ENCODE peak calls at places on chromosomes 3 and 15, in seven cellular contexts. H is ascending aorta, F is brain microvascular endothelial cell, Y is Calu3, T is OCI-LY7, M is fibroblast of lung, A is body of pancreas. E is an unnamed sample.

GRCh38 chr3:56303508-56303907 is 164.8 kb downstream of the ERC2 start:
- DNase-seq in H (no peak), M (peak; percentile 63), Y (peak; percentile 24), F (peak; percentile 42), T (peak; percentile 79), A (no peak), E (peak; percentile 41)

GRCh38 chr15:65655026-65655425 is 33.3 kb downstream of the SLC24A1 start:
- DNase-seq in F (peak; percentile 16), Y (peak; percentile 16), M (peak; percentile 71), A (no peak), H (no peak), T (no peak), E (no peak)

GRCh38 chr15:52019394-52020252 is 604 bp downstream of the MAPK6 start:
- DNase-seq in A (peak; percentile 93), T (peak; percentile 74), M (peak; percentile 82), Y (peak; percentile 80), F (peak; percentile 86), H (peak; percentile 57), E (peak; percentile 80)

GRCh38 chr3:100084100-100084806 is 30.0 kb downstream of the FILIP1L start:
- DNase-seq in F (no peak), T (no peak), H (no peak), A (no peak), Y (no peak), M (no peak), E (no peak)

GRCh38 chr3:60730371-60730770 is 520.9 kb downstream of the FHIT start:
- DNase-seq in M (no peak), Y (no peak), F (no peak), A (no peak), H (no peak), T (no peak), E (no peak)

GRCh38 chr3:11498646-11499045 is 145.1 kb downstream of the VGLL4 start:
- DNase-seq in A (peak; percentile 91), H (no peak), T (no peak), Y (peak; percentile 75), F (peak; percentile 67), M (peak; percentile 88), E (no peak)

GRCh38 chr3:15693340-15693739 is 91.8 kb downstream of the BTD start:
- DNase-seq in T (no peak), H (no peak), F (no peak), M (peak; percentile 21), Y (no peak), A (no peak), E (no peak)

GRCh38 chr15:92638291-92638708 is 17.3 kb downstream of the FAM174B start:
- DNase-seq in Y (peak; percentile 47), M (peak; percentile 24), A (peak; percentile 86), F (no peak), T (no peak), H (no peak), E (no peak)

GRCh38 chr3:45180899-45181298 is 34.7 kb upstream of the CDCP1 start:
- DNase-seq in M (no peak), H (no peak), T (no peak), F (no peak), Y (no peak), A (no peak), E (no peak)

GRCh38 chr15:76206325-76206976 is 104.8 kb downstream of the ETFA start:
- DNase-seq in A (peak; percentile 96), M (peak; percentile 67), H (no peak), F (peak; percentile 15), T (no peak), Y (peak; percentile 54), E (no peak)

GRCh38 chr3:52809821-52810377 is 15.3 kb downstream of the ITIH3 start:
- DNase-seq in T (no peak), Y (no peak), F (no peak), M (no peak), A (no peak), H (no peak), E (no peak)

GRCh38 chr15:66269326-66270090 is 16.0 kb upstream of the MEGF11 start:
- DNase-seq in F (peak; percentile 61), M (peak; percentile 71), A (no peak), T (no peak), H (no peak), Y (peak; percentile 47), E (no peak)

GRCh38 chr3:10421996-10422395 is 83.4 kb downstream of the ATP2B2 start:
- DNase-seq in T (no peak), Y (no peak), H (no peak), M (no peak), F (no peak), A (no peak), E (no peak)

GRCh38 chr15:50968353-50968752 is 59.9 kb downstream of the AP4E1 start:
- DNase-seq in Y (no peak), F (no peak), T (no peak), M (peak; percentile 11), H (no peak), A (no peak), E (no peak)

GRCh38 chr3:55330756-55331155 is 156.3 kb downstream of the WNT5A start:
- DNase-seq in M (peak; percentile 80), A (no peak), Y (no peak), F (peak; percentile 26), H (no peak), T (no peak), E (no peak)

GRCh38 chr3:59469948-59470723 is 420.3 kb upstream of the CFAP20DC start:
- DNase-seq in T (no peak), H (no peak), A (no peak), F (peak; percentile 27), M (peak; percentile 82), Y (no peak), E (peak; percentile 33)

GRCh38 chr3:24018784-24019570 is 73.9 kb downstream of the NR1D2 start:
- DNase-seq in F (no peak), H (no peak), A (no peak), T (no peak), Y (no peak), M (no peak), E (no peak)

GRCh38 chr3:124792341-124793034 is 62.2 kb downstream of the UMPS start:
- DNase-seq in F (no peak), A (no peak), M (peak; percentile 47), T (no peak), H (no peak), Y (no peak), E (no peak)

GRCh38 chr15:32993285-32993684 is 201.2 kb downstream of the FMN1 start:
- DNase-seq in T (peak; percentile 23), F (no peak), Y (no peak), M (no peak), A (no peak), H (no peak), E (no peak)

GRCh38 chr3:68007621-68008226 is 353.3 kb upstream of the SUCLG2 start:
- DNase-seq in H (no peak), F (no peak), A (peak; percentile 13), Y (peak; percentile 33), T (no peak), M (no peak), E (peak; percentile 33)

GRCh38 chr3:123046262-123046873 is 18.8 kb upstream of the SEMA5B start:
- DNase-seq in M (no peak), H (no peak), A (no peak), T (no peak), F (no peak), Y (no peak), E (no peak)

GRCh38 chr15:72916939-72917338 is 133.4 kb upstream of the ADPGK start:
- DNase-seq in M (peak; percentile 73), H (no peak), T (no peak), A (no peak), F (no peak), Y (peak; percentile 41), E (no peak)

GRCh38 chr15:100710744-100711478 is 108.5 kb downstream of the ASB7 start:
- DNase-seq in A (peak; percentile 4), F (no peak), H (no peak), Y (no peak), M (no peak), T (no peak), E (no peak)

GRCh38 chr3:160477750-160478149 is 28.2 kb upstream of the TRIM59 start:
- DNase-seq in A (no peak), H (no peak), Y (no peak), M (peak; percentile 81), F (peak; percentile 17), T (no peak), E (no peak)

GRCh38 chr15:82647835-82648256 is 683 bp upstream of the CPEB1 start:
- DNase-seq in M (no peak), H (no peak), F (no peak), T (no peak), Y (peak; percentile 48), A (peak; percentile 22), E (peak; percentile 77)

GRCh38 chr15:85479071-85479647 is 98.8 kb downstream of the AKAP13 start:
- DNase-seq in F (peak; percentile 60), A (no peak), H (no peak), M (peak; percentile 89), Y (no peak), T (no peak), E (no peak)

GRCh38 chr15:35142578-35142977 is 57.5 kb upstream of the NANOGP8 start:
- DNase-seq in T (no peak), H (no peak), F (no peak), Y (no peak), A (no peak), M (no peak), E (no peak)

GRCh38 chr3:15647629-15648167 is 46.2 kb downstream of the BTD start:
- DNase-seq in M (peak; percentile 99), A (peak; percentile 83), H (no peak), F (peak; percentile 97), T (peak; percentile 82), Y (no peak), E (peak; percentile 86)

GRCh38 chr3:188052229-188052965 is 101.6 kb upstream of the LPP start:
- DNase-seq in M (peak; percentile 86), F (peak; percentile 39), H (peak; percentile 86), A (peak; percentile 54), T (no peak), Y (no peak), E (no peak)
- TF ChIP-seq CTCF in M (peak; percentile 31), F (peak; percentile 54), H (peak; percentile 74), A (peak; percentile 18), T (peak; percentile 34), Y (no peak), E (no peak)

GRCh38 chr3:171944109-171945016 is 95.0 kb upstream of the FNDC3B start:
- DNase-seq in A (no peak), H (no peak), M (peak; percentile 19), F (no peak), T (no peak), Y (peak; percentile 17), E (no peak)
- TF ChIP-seq CTCF in A (no peak), H (no peak), M (no peak), F (no peak), T (no peak), Y (no peak), E (no peak)

GRCh38 chr15:49964071-49964470 is 155.0 kb downstream of the ATP8B4 start:
- DNase-seq in H (no peak), T (no peak), F (no peak), Y (no peak), M (no peak), A (no peak), E (no peak)

GRCh38 chr15:49962044-49962602 is 156.9 kb downstream of the ATP8B4 start:
- DNase-seq in F (no peak), H (no peak), Y (no peak), T (no peak), M (peak; percentile 11), A (no peak), E (no peak)
- TF ChIP-seq CTCF in F (no peak), H (no peak), Y (no peak), T (no peak), M (no peak), A (no peak), E (no peak)

DNA sequence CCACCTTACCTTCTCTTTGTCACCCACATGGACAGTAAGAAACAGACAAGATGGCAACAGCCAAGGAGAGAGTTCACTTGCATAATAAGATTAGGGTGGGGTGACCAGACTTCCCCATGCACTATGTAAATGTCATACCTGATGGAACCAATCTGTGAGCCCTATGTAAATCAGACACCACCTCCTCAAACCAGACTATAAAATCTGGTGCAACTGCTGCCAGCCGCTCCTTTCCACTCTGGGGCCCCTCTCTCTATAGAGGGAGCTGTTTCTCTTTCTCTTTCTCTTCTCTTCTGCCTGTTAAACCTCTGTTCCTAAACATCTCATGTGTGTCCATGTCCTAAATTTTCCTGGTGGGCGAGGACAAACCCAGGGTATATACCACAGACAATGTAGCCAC is 405.5 kb upstream of the CNTN4 start:
- DNase-seq in Y (no peak), F (no peak), T (no peak), H (no peak), M (no peak), A (no peak), E (no peak)
- TF ChIP-seq CTCF in Y (no peak), F (no peak), T (no peak), H (no peak), M (no peak), A (no peak), E (no peak)